ENCODE peak calls at places on chromosomes 5 and 9, in five cellular contexts. Y is dorsolateral prefrontal cortex, S is A549, B is NB4, D is fibroblast of mammary gland. K is an unnamed sample.

GRCh38 chr5:10859393-10860195 is 98.6 kb upstream of the DAP start:
- DNase-seq in Y (no peak), S (no peak), B (no peak), D (no peak), K (no peak)

GRCh38 chr9:16816006-16816405 is 54.5 kb downstream of the BNC2 start:
- DNase-seq in Y (no peak), S (no peak), B (no peak), D (no peak), K (no peak)

GRCh38 chr9:114250235-114250568 is 72.7 kb upstream of the ORM1 start:
- DNase-seq in Y (peak), S (no peak), B (no peak), D (peak), K (peak)

GRCh38 chr5:100644206-100644605 is 109.0 kb downstream of the FAM174A start:
- DNase-seq in Y (no peak), S (no peak), B (no peak), D (no peak), K (no peak)

GRCh38 chr5:42242829-42243485 is 180.3 kb upstream of the GHR start:
- DNase-seq in Y (no peak), S (no peak), B (no peak), D (peak), K (peak)

GRCh38 chr5:109485030-109485429 is 75.3 kb upstream of the PJA2 start:
- DNase-seq in Y (peak), S (no peak), B (no peak), D (peak), K (peak)

GRCh38 chr9:34254966-34255825 is 73.9 kb downstream of the KIF24 start:
- DNase-seq in Y (no peak), S (no peak), B (no peak), D (peak), K (peak)

GRCh38 chr5:56565693-56566092 is 249.7 kb upstream of the MAP3K1 start:
- DNase-seq in Y (no peak), S (no peak), B (peak), D (no peak), K (no peak)

GRCh38 chr9:17958363-17958762 is 379.5 kb downstream of the SH3GL2 start:
- DNase-seq in Y (no peak), S (no peak), B (no peak), D (no peak), K (no peak)

GRCh38 chr5:117488976-117489500 is 914.4 kb upstream of the SEMA6A start:
- DNase-seq in Y (no peak), S (no peak), B (no peak), D (no peak), K (no peak)

GRCh38 chr9:65409471-65409980 is 124.5 kb upstream of the FOXD4L5 start:
- DNase-seq in Y (no peak), S (no peak), B (no peak), D (no peak), K (no peak)

GRCh38 chr9:123928471-123929176 is 1.3 kb downstream of the DENND1A start:
- DNase-seq in Y (no peak), S (no peak), B (peak), D (peak), K (peak)

GRCh38 chr9:133419005-133419404 is 1.2 kb upstream of the REXO4 start:
- DNase-seq in Y (no peak), S (no peak), B (no peak), D (no peak), K (no peak)

GRCh38 chr5:139696894-139697658 is 48.9 kb downstream of the CXXC5 start:
- DNase-seq in Y (peak), S (peak), B (peak), D (peak), K (peak)

GRCh38 chr9:122125158-122125890 is 32.2 kb upstream of the TTLL11 start:
- DNase-seq in Y (peak), S (peak), B (peak), D (peak), K (peak)

GRCh38 chr9:105647595-105648349 is 14.5 kb upstream of the TAL2 start:
- DNase-seq in Y (no peak), S (no peak), B (peak), D (no peak), K (no peak)

GRCh38 chr5:111153483-111153882 is 61.3 kb downstream of the WDR36 start:
- DNase-seq in Y (no peak), S (no peak), B (no peak), D (no peak), K (no peak)

GRCh38 chr9:27227192-27227591 is 69.8 kb downstream of the EQTN start:
- DNase-seq in Y (no peak), S (no peak), B (peak), D (peak), K (peak)

GRCh38 chr9:113828211-113828610 is 47.9 kb upstream of the ZNF618 start:
- DNase-seq in Y (no peak), S (no peak), B (no peak), D (no peak), K (peak)

GRCh38 chr5:171600736-171601265 is 181.4 kb downstream of the FGF18 start:
- DNase-seq in Y (no peak), S (no peak), B (peak), D (peak), K (peak)

GRCh38 chr5:179273074-179273435 is 72.2 kb downstream of the ADAMTS2 start:
- DNase-seq in Y (no peak), S (no peak), B (no peak), D (no peak), K (no peak)

GRCh38 chr5:120599576-120599975 is 135.5 kb downstream of the PRR16 start:
- DNase-seq in Y (no peak), S (no peak), B (peak), D (peak), K (peak)

GRCh38 chr9:90903731-90904422 is 102.3 kb downstream of the SYK start:
- DNase-seq in Y (no peak), S (no peak), B (no peak), D (no peak), K (no peak)

GRCh38 chr5:88829053-88829452 is 53.9 kb downstream of the MEF2C start:
- DNase-seq in Y (no peak), S (no peak), B (peak), D (no peak), K (peak)
- TF ChIP-seq CTCF in Y (no peak), S (no peak), B (no peak), D (peak), K (peak)

GRCh38 chr9:92730897-92731296 is 33.7 kb downstream of the BICD2 start:
- DNase-seq in Y (no peak), S (no peak), B (no peak), D (no peak), K (no peak)

GRCh38 chr9:92727716-92728700 is 36.6 kb downstream of the BICD2 start:
- DNase-seq in Y (no peak), S (no peak), B (no peak), D (no peak), K (no peak)

GRCh38 chr9:92729735-92730155 is 34.9 kb downstream of the BICD2 start:
- DNase-seq in Y (no peak), S (no peak), B (no peak), D (no peak), K (no peak)

GRCh38 chr9:92726971-92727715 is 37.5 kb downstream of the BICD2 start:
- DNase-seq in Y (no peak), S (no peak), B (no peak), D (peak), K (peak)

GRCh38 chr9:92728831-92729734 is 35.5 kb downstream of the BICD2 start:
- DNase-seq in Y (no peak), S (no peak), B (peak), D (peak), K (peak)
- TF ChIP-seq CTCF in Y (peak), S (no peak), B (peak), D (peak), K (peak)

GRCh38 chr9:4793412-4794005 is 765 bp downstream of the RCL1 start:
- DNase-seq in Y (no peak), S (no peak), B (no peak), D (no peak), K (peak)

GRCh38 chr9:4796530-4796929 is 3.8 kb downstream of the RCL1 start:
- DNase-seq in Y (no peak), S (no peak), B (no peak), D (no peak), K (no peak)

GRCh38 chr9:4798281-4798680 is 5.5 kb downstream of the RCL1 start:
- DNase-seq in Y (no peak), S (no peak), B (peak), D (peak), K (no peak)

GRCh38 chr9:4799775-4800174 is 7.0 kb downstream of the RCL1 start:
- DNase-seq in Y (no peak), S (no peak), B (no peak), D (no peak), K (no peak)

GRCh38 chr9:4796988-4797956 is 4.5 kb downstream of the RCL1 start:
- DNase-seq in Y (no peak), S (peak), B (peak), D (peak), K (peak)
- TF ChIP-seq CTCF in Y (peak), S (peak), B (peak), D (peak), K (peak)

DNA sequence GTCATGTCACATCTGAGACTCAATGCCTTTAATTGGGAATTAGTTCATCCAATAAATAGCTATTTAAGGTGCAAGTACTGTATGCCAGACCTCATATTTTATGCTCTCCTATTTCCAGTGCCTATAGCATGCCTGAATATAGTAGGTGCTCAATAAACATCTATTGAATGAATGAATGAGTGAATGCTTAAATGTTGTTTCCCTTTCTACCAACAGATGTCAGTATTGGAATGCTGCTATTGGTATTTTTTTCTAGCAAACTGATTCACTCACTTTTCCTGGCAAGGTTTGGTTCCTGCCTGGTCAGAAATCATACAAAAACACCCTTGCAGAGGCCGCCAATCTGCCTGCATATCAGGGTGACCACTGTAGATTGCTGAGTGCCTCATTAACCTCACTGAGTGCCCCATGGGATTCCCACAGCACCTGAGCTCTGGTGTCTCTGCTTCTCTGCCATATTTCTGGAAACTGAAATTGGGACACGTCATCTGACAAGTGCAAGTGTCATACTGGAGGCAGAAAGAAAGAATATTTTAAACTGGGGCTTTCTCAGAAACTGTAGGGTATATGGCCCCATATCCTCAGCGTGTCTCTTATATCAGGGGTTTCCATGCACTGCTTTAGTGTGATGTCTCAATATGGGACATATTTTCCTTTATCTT is 359.7 kb downstream of the TRIM32 start:
- DNase-seq in Y (no peak), S (no peak), B (no peak), D (no peak), K (no peak)
- TF ChIP-seq CTCF in Y (no peak), S (no peak), B (no peak), D (no peak), K (peak)

DNA sequence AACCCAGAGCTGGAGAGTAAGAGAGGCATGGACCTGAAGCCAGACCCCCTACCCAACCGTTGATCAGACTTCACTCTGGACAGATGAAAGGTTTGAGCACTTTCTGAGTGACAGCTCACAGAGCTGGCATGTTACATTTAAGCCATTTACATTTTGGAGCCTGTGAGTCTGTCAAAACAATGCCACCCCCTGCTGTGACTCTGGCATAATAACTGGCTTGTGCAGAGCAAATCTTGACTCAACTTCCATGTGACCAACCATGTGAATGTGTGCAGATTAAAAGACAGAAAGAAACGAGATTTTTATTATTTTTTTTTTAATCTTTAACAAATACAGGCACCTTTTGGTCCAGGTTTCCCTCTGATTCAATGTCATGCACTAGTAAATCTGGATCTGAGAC is 48.5 kb downstream of the MFAP3 start:
- DNase-seq in Y (no peak), S (no peak), B (peak), D (peak), K (no peak)
- TF ChIP-seq CTCF in Y (no peak), S (no peak), B (no peak), D (no peak), K (no peak)

GRCh38 chr5:96072138-96072790 is 110.6 kb upstream of the ELL2 start:
- DNase-seq in Y (no peak), S (no peak), B (peak), D (no peak), K (no peak)
- TF ChIP-seq CTCF in Y (no peak), S (no peak), B (no peak), D (no peak), K (no peak)

GRCh38 chr9:38700695-38701094 is 19.2 kb downstream of the FAM240B start:
- DNase-seq in Y (no peak), S (peak), B (no peak), D (peak), K (peak)
- TF ChIP-seq CTCF in Y (no peak), S (no peak), B (no peak), D (no peak), K (peak)

GRCh38 chr5:14871573-14872069 is at the start of gene ANKH:
- DNase-seq in Y (peak), S (peak), B (peak), D (peak), K (peak)
- TF ChIP-seq CTCF in Y (no peak), S (peak), B (no peak), D (no peak), K (peak)

GRCh38 chr5:141958773-141959172 is 771 bp upstream of the PCDH12 start:
- DNase-seq in Y (no peak), S (no peak), B (peak), D (peak), K (peak)

GRCh38 chr5:141961466-141961865 is 3.5 kb upstream of the PCDH12 start:
- DNase-seq in Y (no peak), S (no peak), B (no peak), D (no peak), K (no peak)

GRCh38 chr5:141958113-141958512 is at the start of gene PCDH12:
- DNase-seq in Y (no peak), S (no peak), B (peak), D (peak), K (peak)

GRCh38 chr5:141960449-141961323 is 2.7 kb upstream of the PCDH12 start:
- DNase-seq in Y (peak), S (peak), B (peak), D (peak), K (peak)

GRCh38 chr5:141960018-141960417 is 2.0 kb upstream of the PCDH12 start:
- DNase-seq in Y (no peak), S (no peak), B (peak), D (no peak), K (no peak)
- TF ChIP-seq CTCF in Y (peak), S (no peak), B (peak), D (peak), K (peak)

GRCh38 chr9:80285325-80285724 is 713.6 kb downstream of the TLE4 start:
- DNase-seq in Y (no peak), S (no peak), B (peak), D (peak), K (peak)
- TF ChIP-seq CTCF in Y (no peak), S (peak), B (no peak), D (peak), K (peak)

K was measured in cardiac fibroblast.